ENCODE peak calls at places on chromosomes 5 and 9, in six cellular contexts. D, C, P, J, G and H are unnamed samples.

GRCh38 chr5:72377920-72378635 is 57.9 kb downstream of the PTCD2 start:
- DNase-seq in J (no peak), C (no peak), D (no peak), P (no peak), G (no peak), H (no peak)

GRCh38 chr5:9339206-9339818 is 206.6 kb downstream of the SEMA5A start:
- DNase-seq in P (no peak), G (peak), D (peak), J (no peak), C (peak), H (no peak)

GRCh38 chr5:8829322-8830029 is 716.4 kb downstream of the SEMA5A start:
- DNase-seq in J (no peak), P (no peak), G (no peak), D (no peak), C (no peak), H (no peak)

GRCh38 chr5:10030219-10030831 is 219.4 kb downstream of the ATPSCKMT start:
- DNase-seq in D (peak), J (no peak), G (peak), P (peak), C (no peak), H (no peak)

GRCh38 chr9:113807173-113808061 is 68.7 kb upstream of the ZNF618 start:
- DNase-seq in J (no peak), P (peak), D (peak), G (peak), C (peak), H (peak)

GRCh38 chr5:41503321-41503720 is 7.1 kb downstream of the PLCXD3 start:
- DNase-seq in C (no peak), G (no peak), J (no peak), D (no peak), P (no peak), H (no peak)

GRCh38 chr9:96501981-96502833 is 52.2 kb downstream of the HABP4 start:
- DNase-seq in P (no peak), J (no peak), C (no peak), D (no peak), G (no peak), H (no peak)

GRCh38 chr5:39760385-39761198 is 335.8 kb upstream of the DAB2 start:
- DNase-seq in D (no peak), G (no peak), C (no peak), J (no peak), P (no peak), H (no peak)

GRCh38 chr5:61200582-61201155 is 38.4 kb upstream of the SMIM15 start:
- DNase-seq in J (peak), P (no peak), G (no peak), C (no peak), D (no peak), H (no peak)

GRCh38 chr5:141637693-141638419 is 1.1 kb downstream of the RELL2 start:
- DNase-seq in C (peak), P (no peak), J (no peak), G (peak), D (peak), H (peak)

GRCh38 chr5:158676642-158677489 is 422.9 kb downstream of the EBF1 start:
- DNase-seq in P (no peak), J (no peak), D (peak), G (no peak), C (no peak), H (peak)

GRCh38 chr9:24931894-24932293 is 386.2 kb upstream of the IZUMO3 start:
- DNase-seq in P (no peak), D (no peak), C (no peak), J (no peak), G (no peak), H (no peak)

GRCh38 chr5:74241751-74242140 is 398.8 kb downstream of the ENC1 start:
- DNase-seq in J (no peak), P (peak), G (no peak), D (no peak), C (no peak), H (no peak)

GRCh38 chr5:1033178-1033577 is 24.6 kb downstream of the NKD2 start:
- DNase-seq in P (no peak), G (no peak), C (peak), D (no peak), J (no peak), H (no peak)

GRCh38 chr5:115389074-115389798 is 92.8 kb upstream of the CCDC112 start:
- DNase-seq in G (no peak), C (no peak), P (no peak), D (no peak), J (no peak), H (no peak)

GRCh38 chr5:172179032-172179989 is 8.7 kb downstream of the STK10 start:
- DNase-seq in G (no peak), P (no peak), J (peak), D (no peak), C (no peak), H (no peak)

GRCh38 chr5:175163586-175164275 is 280.3 kb downstream of the DRD1 start:
- DNase-seq in J (no peak), C (no peak), P (no peak), G (no peak), D (no peak), H (no peak)

GRCh38 chr9:105881654-105882349 is 187.5 kb downstream of the TMEM38B start:
- DNase-seq in J (peak), G (peak), C (peak), P (peak), D (peak), H (peak)

GRCh38 chr9:5910413-5911057 is 19.8 kb downstream of the MLANA start:
- DNase-seq in G (no peak), P (no peak), C (no peak), J (no peak), D (no peak), H (no peak)

GRCh38 chr5:40981420-40981819 is 72.1 kb downstream of the C7 start:
- DNase-seq in J (no peak), G (no peak), D (no peak), C (no peak), P (no peak), H (no peak)

GRCh38 chr9:447230-448025 is 232.8 kb downstream of the DOCK8 start:
- DNase-seq in P (peak), C (no peak), D (no peak), G (no peak), J (no peak), H (no peak)

GRCh38 chr5:78889759-78890158 is 95.4 kb downstream of the ARSB start:
- DNase-seq in P (no peak), G (no peak), J (no peak), D (no peak), C (no peak), H (no peak)

GRCh38 chr5:72378636-72379289 is 58.6 kb downstream of the PTCD2 start:
- DNase-seq in C (peak), J (no peak), G (no peak), P (no peak), D (no peak), H (no peak)

GRCh38 chr9:13186091-13186490 is 93.4 kb downstream of the MPDZ start:
- DNase-seq in G (no peak), D (no peak), P (no peak), C (no peak), J (no peak), H (no peak)

GRCh38 chr5:92637960-92638359 is 943.1 kb downstream of the NR2F1-AS1 start:
- DNase-seq in G (no peak), P (no peak), J (no peak), C (no peak), D (no peak), H (no peak)

GRCh38 chr9:98010450-98010849 is 27.3 kb downstream of the ANP32B start:
- DNase-seq in G (no peak), C (peak), J (no peak), P (no peak), D (no peak), H (no peak)

GRCh38 chr5:59328801-59329296 is 564.7 kb downstream of the PDE4D start:
- DNase-seq in D (no peak), J (no peak), P (no peak), G (no peak), C (no peak), H (no peak)

GRCh38 chr5:42951169-42951846 is 88.8 kb downstream of the ANXA2R start:
- DNase-seq in D (no peak), P (no peak), G (no peak), C (peak), J (peak), H (no peak)

GRCh38 chr9:106885451-106885850 is 22.5 kb downstream of the ZNF462 start:
- DNase-seq in J (no peak), C (no peak), P (no peak), D (no peak), G (no peak), H (no peak)

GRCh38 chr5:102539598-102539997 is 40.8 kb upstream of the SLCO6A1 start:
- DNase-seq in P (no peak), G (no peak), D (no peak), C (no peak), J (no peak), H (no peak)

GRCh38 chr9:113967380-113967779 is 91.3 kb downstream of the ZNF618 start:
- DNase-seq in P (no peak), J (no peak), D (no peak), C (no peak), G (no peak), H (no peak)

GRCh38 chr9:72623156-72623555 is 101.7 kb downstream of the TMC1 start:
- DNase-seq in D (no peak), J (no peak), P (no peak), C (no peak), G (no peak), H (no peak)

GRCh38 chr9:10700266-10700665 is 87.5 kb upstream of the PTPRD start:
- DNase-seq in C (no peak), P (no peak), G (no peak), D (no peak), J (no peak), H (no peak)

GRCh38 chr9:124792976-124793594 is 16.2 kb downstream of the OLFML2A start:
- DNase-seq in J (no peak), D (no peak), P (no peak), G (no peak), C (no peak), H (no peak)

GRCh38 chr5:137220523-137220927 is 278.6 kb downstream of the SPOCK1 start:
- DNase-seq in J (no peak), P (peak), C (peak), G (peak), D (no peak), H (peak)

GRCh38 chr9:72661401-72662135 is 140.2 kb downstream of the TMC1 start:
- DNase-seq in C (no peak), D (no peak), G (no peak), J (no peak), P (no peak), H (no peak)

GRCh38 chr5:72268753-72269410 is 51.2 kb downstream of the MRPS27 start:
- DNase-seq in G (peak), P (peak), J (no peak), D (peak), C (peak), H (peak)

GRCh38 chr9:87194471-87194870 is 247.2 kb upstream of the GAS1 start:
- DNase-seq in P (no peak), J (no peak), C (no peak), D (no peak), G (no peak), H (no peak)

GRCh38 chr9:124869466-124869985 is 7.6 kb downstream of the ARPC5L start:
- DNase-seq in G (no peak), P (no peak), D (no peak), J (no peak), C (peak), H (no peak)

DNA sequence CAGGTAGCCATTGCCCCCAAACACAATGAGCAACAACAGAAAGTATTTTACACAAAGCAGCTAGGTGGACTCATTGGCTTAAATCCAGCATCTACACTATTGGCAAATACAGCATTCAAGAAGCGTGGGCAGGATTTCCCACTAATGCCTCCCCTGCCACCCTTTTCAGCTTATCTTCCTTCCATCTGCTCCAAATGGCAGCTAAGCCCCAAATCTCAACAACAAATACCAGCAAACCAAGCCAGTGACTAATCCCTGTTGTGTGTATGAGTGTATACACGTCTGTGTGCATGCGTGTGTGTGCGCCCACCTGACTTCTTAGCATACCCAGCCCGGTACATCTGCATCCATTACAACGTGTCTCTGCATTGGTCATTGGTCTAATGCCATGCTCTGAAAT is 151.2 kb upstream of the WWC1 start:
- DNase-seq in J (no peak), D (no peak), P (no peak), C (no peak), G (no peak), H (no peak)
- TF ChIP-seq JUND in J (no peak), D (no peak), P (no peak), C (no peak), G (no peak), H (no peak)

GRCh38 chr9:128159073-128159783 is 837 bp upstream of the BBLN start:
- DNase-seq in C (no peak), P (peak), G (peak), J (peak), D (no peak), H (no peak)
- TF ChIP-seq JUND in C (no peak), P (no peak), G (no peak), J (no peak), D (no peak), H (no peak)

DNA sequence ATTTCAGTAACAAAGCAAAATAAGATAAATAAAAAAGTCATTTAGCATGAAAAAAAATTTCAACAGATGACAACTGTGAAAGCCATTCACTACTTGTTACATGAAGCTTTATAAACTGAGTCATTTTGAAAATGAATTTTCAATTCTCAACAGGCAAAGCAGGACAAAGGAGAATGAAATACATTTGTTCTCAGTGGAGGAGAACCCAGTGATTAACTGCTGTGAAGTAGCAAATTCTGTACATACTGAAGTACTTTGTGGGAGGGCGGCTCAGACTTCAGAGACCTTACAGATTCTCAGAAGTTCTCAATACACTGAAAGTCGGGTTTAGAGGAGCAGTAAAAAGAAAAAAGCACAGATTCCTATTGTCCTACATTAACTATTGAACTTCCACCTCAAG is 21.7 kb downstream of the SKIC3 start:
- DNase-seq in G (no peak), D (no peak), C (no peak), J (no peak), P (no peak), H (no peak)
- TF ChIP-seq JUND in G (no peak), D (no peak), C (no peak), J (no peak), P (no peak), H (no peak)

GRCh38 chr9:35904338-35904737 is 1.7 kb upstream of the HRCT1 start:
- DNase-seq in D (no peak), C (no peak), G (no peak), J (no peak), P (no peak), H (no peak)

GRCh38 chr9:35907732-35908483 is 1.4 kb upstream of the SPAAR start:
- DNase-seq in D (peak), G (peak), C (peak), P (peak), J (no peak), H (no peak)

GRCh38 chr9:35906923-35907699 is 1.1 kb downstream of the HRCT1 start:
- DNase-seq in P (no peak), J (no peak), G (no peak), D (no peak), C (no peak), H (no peak)

GRCh38 chr9:35904966-35905781 is 828 bp upstream of the HRCT1 start:
- DNase-seq in J (no peak), P (no peak), C (no peak), D (no peak), G (no peak), H (no peak)

DNA sequence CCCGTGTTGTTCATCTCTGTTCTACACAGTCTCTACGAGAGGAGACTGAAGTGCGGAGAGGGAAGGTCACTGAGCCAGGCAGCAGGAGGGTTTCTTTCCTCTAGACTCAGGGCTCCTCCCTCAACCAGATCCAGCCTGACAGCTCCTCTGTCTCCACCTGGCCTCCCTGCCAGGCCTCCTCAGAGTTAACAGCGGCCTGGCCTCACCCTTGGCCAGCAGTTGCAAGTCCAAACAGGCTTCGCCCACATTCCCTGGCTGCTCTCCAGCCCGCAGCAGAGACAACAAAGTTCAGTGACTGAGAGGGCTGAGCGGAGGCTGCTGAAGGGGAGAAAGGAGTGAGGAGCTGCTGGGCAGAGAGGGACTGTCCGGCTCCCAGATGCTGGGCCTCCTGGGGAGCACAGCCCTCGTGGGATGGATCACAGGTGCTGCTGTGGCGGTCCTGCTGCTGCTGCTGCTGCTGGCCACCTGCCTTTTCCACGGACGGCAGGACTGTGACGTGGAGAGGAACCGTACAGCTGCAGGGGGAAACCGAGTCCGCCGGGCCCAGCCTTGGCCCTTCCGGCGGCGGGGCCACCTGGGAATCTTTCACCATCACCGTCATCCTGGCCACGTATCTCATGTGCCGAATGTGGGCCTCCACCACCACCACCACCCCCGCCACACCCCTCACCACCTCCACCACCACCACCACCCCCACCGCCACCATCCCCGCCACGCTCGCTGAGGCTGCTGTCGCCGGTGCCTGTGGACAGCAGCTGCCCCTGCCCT is at the start of gene HRCT1:
- DNase-seq in P (peak), D (no peak), C (no peak), J (no peak), G (peak), H (peak)
- TF ChIP-seq JUND in P (no peak), D (no peak), C (no peak), J (no peak), G (no peak), H (no peak)

GRCh38 chr5:164578911-164579310 is 1073.5 kb downstream of the MAT2B start:
- DNase-seq in G (no peak), P (no peak), J (no peak), C (peak), D (no peak), H (no peak)

GRCh38 chr5:164581889-164582288 is 1076.5 kb downstream of the MAT2B start:
- DNase-seq in G (no peak), J (no peak), D (no peak), C (peak), P (no peak), H (no peak)

GRCh38 chr5:164573397-164573796 is 1068.0 kb downstream of the MAT2B start:
- DNase-seq in D (no peak), P (no peak), J (no peak), G (no peak), C (no peak), H (no peak)

GRCh38 chr5:164580155-164580554 is 1074.7 kb downstream of the MAT2B start:
- DNase-seq in P (no peak), C (no peak), D (no peak), J (no peak), G (no peak), H (no peak)

GRCh38 chr5:164578401-164578800 is 1073.0 kb downstream of the MAT2B start:
- DNase-seq in G (no peak), D (no peak), C (no peak), J (no peak), P (no peak), H (no peak)
- TF ChIP-seq JUND in G (no peak), D (no peak), C (no peak), J (no peak), P (no peak), H (no peak)

GRCh38 chr5:138720840-138721239 is 32.4 kb upstream of the CTNNA1 start:
- DNase-seq in P (no peak), J (no peak), G (no peak), D (no peak), C (no peak), H (no peak)
- TF ChIP-seq JUND in P (no peak), J (no peak), G (no peak), D (no peak), C (no peak), H (no peak)